ENCODE peak calls at places on chromosomes 16 and 17, in nine cellular contexts. W is progenitor cell of endocrine pancreas; S is CD8-positive, alpha-beta T cell; Q is brain microvascular endothelial cell; J is omental fat pad; I is heart right ventricle; L is RWPE1; T is fibroblast of villous mesenchyme; P is upper lobe of right lung. O is an unnamed sample.

GRCh38 chr17:2421315-2422147 is 20.7 kb upstream of the MNT start:
- DNase-seq in W (no peak), S (no peak), Q (no peak), J (no peak), I (no peak), L (no peak), T (peak; percentile 49), P (no peak), O (no peak)

GRCh38 chr17:15281909-15282308 is 16.8 kb upstream of the PMP22 start:
- DNase-seq in W (no peak), S (no peak), Q (no peak), J (no peak), I (no peak), L (no peak), T (no peak), P (no peak), O (no peak)

GRCh38 chr16:4869147-4869790 is 22.0 kb downstream of the UBN1 start:
- DNase-seq in W (no peak), S (no peak), Q (no peak), J (no peak), I (no peak), L (no peak), T (no peak), P (no peak), O (no peak)

GRCh38 chr17:70791748-70792443 is 622.6 kb downstream of the KCNJ2 start:
- DNase-seq in W (no peak), S (no peak), Q (no peak), J (no peak), I (no peak), L (no peak), T (no peak), P (no peak), O (no peak)

GRCh38 chr16:57694556-57695377 is at the start of gene DRC7:
- DNase-seq in W (peak; percentile 37), S (no peak), Q (peak; percentile 34), J (no peak), I (peak; percentile 39), L (peak; percentile 65), T (peak; percentile 22), P (no peak), O (no peak)

GRCh38 chr16:1100084-1100800 is 4.2 kb upstream of the C1QTNF8 start:
- DNase-seq in W (no peak), S (no peak), Q (no peak), J (no peak), I (no peak), L (no peak), T (no peak), P (no peak), O (no peak)

GRCh38 chr17:12415031-12415430 is 250.7 kb upstream of the MYOCD start:
- DNase-seq in W (no peak), S (no peak), Q (peak; percentile 88), J (no peak), I (no peak), L (peak; percentile 3), T (no peak), P (no peak), O (no peak)

GRCh38 chr17:11514565-11514964 is 83.7 kb upstream of the DNAH9 start:
- DNase-seq in W (no peak), S (no peak), Q (no peak), J (no peak), I (no peak), L (no peak), T (no peak), P (no peak), O (no peak)

GRCh38 chr17:73292031-73292531 is 19.7 kb downstream of the CDC42EP4 start:
- DNase-seq in W (no peak), S (no peak), Q (peak; percentile 62), J (no peak), I (peak; percentile 75), L (no peak), T (no peak), P (no peak), O (no peak)

GRCh38 chr17:12040478-12040877 is 19.8 kb downstream of the MAP2K4 start:
- DNase-seq in W (no peak), S (no peak), Q (no peak), J (no peak), I (no peak), L (peak; percentile 40), T (no peak), P (no peak), O (no peak)

GRCh38 chr16:88693420-88694177 is 7.3 kb upstream of the SNAI3 start:
- DNase-seq in W (no peak), S (no peak), Q (no peak), J (no peak), I (no peak), L (no peak), T (no peak), P (no peak), O (no peak)

GRCh38 chr17:2397247-2398171 is 3.4 kb downstream of the MNT start:
- DNase-seq in W (no peak), S (no peak), Q (no peak), J (no peak), I (no peak), L (no peak), T (no peak), P (peak; percentile 64), O (no peak)

GRCh38 chr16:70573451-70574121 is 50.0 kb downstream of the SF3B3 start:
- DNase-seq in W (no peak), S (no peak), Q (peak; percentile 93), J (no peak), I (peak; percentile 77), L (no peak), T (peak; percentile 98), P (no peak), O (no peak)

GRCh38 chr17:2076461-2076984 is 21.6 kb downstream of the HIC1 start:
- DNase-seq in W (no peak), S (no peak), Q (no peak), J (no peak), I (no peak), L (no peak), T (peak; percentile 88), P (no peak), O (no peak)

GRCh38 chr17:67491009-67491677 is 114.1 kb downstream of the PITPNC1 start:
- DNase-seq in W (peak; percentile 16), S (no peak), Q (peak; percentile 100), J (peak; percentile 78), I (peak; percentile 88), L (peak; percentile 60), T (peak; percentile 99), P (peak; percentile 87), O (no peak)

GRCh38 chr17:48162946-48163506 is 55.5 kb downstream of the SNX11 start:
- DNase-seq in W (no peak), S (no peak), Q (no peak), J (no peak), I (no peak), L (no peak), T (peak; percentile 7), P (no peak), O (no peak)

GRCh38 chr17:32854177-32854576 is 22.7 kb downstream of the MYO1D start:
- DNase-seq in W (no peak), S (no peak), Q (no peak), J (no peak), I (no peak), L (peak; percentile 43), T (no peak), P (no peak), O (no peak)

GRCh38 chr17:27206447-27206846 is 87.5 kb upstream of the WSB1 start:
- DNase-seq in W (no peak), S (no peak), Q (no peak), J (no peak), I (no peak), L (no peak), T (peak; percentile 13), P (no peak), O (no peak)

GRCh38 chr17:42673885-42674754 is 2.7 kb downstream of the PLEKHH3 start:
- DNase-seq in W (no peak), S (peak; percentile 33), Q (no peak), J (no peak), I (peak; percentile 82), L (peak; percentile 52), T (peak; percentile 84), P (peak; percentile 81), O (no peak)
- TF ChIP-seq CTCF in W (peak; percentile 55), S (peak; percentile 53), Q (peak; percentile 77), J (no peak), I (peak; percentile 56), L (peak; percentile 54), T (peak; percentile 64), P (peak; percentile 56), O (peak; percentile 62)

DNA sequence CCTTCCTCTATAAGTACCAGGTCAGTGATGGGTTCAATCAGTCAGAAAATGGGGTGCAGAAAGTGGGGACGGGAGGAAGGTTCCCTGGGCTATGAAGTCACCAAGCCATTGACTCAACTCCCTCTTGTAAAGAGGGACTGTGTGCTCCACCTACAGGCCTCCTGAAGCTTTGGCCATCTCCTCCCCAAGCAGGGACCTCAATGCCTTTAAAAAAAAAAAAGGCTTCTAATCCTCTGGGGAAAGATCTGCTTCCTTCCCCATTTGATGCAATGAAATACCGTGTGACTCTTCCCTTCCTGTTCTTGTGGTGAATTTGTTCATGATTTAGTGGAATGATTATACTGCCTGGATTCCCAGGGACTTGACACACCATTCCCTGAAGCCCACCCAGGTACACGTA is 30.8 kb downstream of the VWA3A start:
- DNase-seq in W (no peak), S (no peak), Q (no peak), J (no peak), I (no peak), L (no peak), T (no peak), P (no peak), O (no peak)
- TF ChIP-seq CTCF in W (no peak), S (no peak), Q (peak; percentile 31), J (no peak), I (no peak), L (no peak), T (peak; percentile 4), P (peak; percentile 8), O (no peak)

DNA sequence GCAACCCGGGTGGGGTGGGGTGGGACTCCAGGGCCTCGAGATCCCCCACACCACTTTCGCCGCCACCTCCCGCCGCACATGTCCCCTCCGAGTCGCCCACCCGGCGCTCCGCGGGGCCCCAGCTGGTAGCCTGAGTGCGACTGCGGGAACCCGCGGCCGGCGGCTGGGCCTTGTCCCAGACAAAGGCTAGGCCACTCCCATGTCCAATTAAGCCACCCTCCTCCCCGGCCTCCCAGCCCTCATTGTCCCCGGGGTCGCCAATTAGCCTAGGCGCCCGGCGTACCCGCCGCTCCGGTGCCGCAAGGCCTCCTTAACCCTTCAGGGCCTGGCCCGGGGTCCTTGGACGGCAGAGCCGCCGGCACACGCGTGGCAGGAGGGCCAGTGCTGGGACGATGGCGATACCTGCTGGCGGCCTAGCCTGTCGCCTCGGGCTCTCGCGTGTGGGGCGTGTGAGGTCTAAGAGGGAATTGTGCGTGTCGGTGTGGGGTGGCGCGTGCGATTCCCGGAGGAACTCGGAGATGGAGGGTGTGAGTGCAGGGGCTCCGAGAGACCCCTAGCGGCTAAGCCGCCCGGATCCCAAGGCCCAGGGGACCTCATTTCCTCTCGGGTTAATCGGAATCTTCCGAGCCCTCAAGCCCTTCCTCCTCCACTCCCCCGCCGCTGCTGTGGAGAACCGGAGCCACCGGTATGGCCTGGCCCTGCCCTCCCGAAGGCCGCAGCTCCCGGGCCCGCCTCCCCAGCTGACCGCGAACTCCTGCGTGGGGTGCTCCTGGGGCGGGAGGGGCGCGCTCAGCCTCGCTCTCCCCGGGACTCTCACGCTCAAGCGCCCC is 11.7 kb downstream of the TBX2 start:
- DNase-seq in W (peak; percentile 60), S (no peak), Q (peak; percentile 31), J (no peak), I (peak; percentile 73), L (peak; percentile 45), T (peak; percentile 80), P (peak; percentile 85), O (peak; percentile 76)
- TF ChIP-seq CTCF in W (peak; percentile 52), S (peak; percentile 38), Q (peak; percentile 55), J (no peak), I (peak; percentile 28), L (no peak), T (peak; percentile 12), P (peak; percentile 20), O (peak; percentile 62)

GRCh38 chr17:55825213-55825612 is 74.4 kb downstream of the PCTP start:
- DNase-seq in W (no peak), S (no peak), Q (no peak), J (no peak), I (no peak), L (peak; percentile 16), T (no peak), P (no peak), O (no peak)
- TF ChIP-seq CTCF in W (peak; percentile 47), S (no peak), Q (no peak), J (no peak), I (peak; percentile 49), L (peak; percentile 28), T (peak; percentile 24), P (peak; percentile 18), O (peak; percentile 46)

O was measured in type B pancreatic cell.